ENCODE peak calls at places on chromosomes 11 and 22, in seven cellular contexts. T, S, R, A, Z, J and B are unnamed samples.

GRCh38 chr11:16982256-16982671 is 31.9 kb downstream of the PLEKHA7 start:
- DNase-seq in T (no peak), S (no peak), R (no peak), A (no peak), Z (peak; percentile 53), J (peak; percentile 68), B (no peak)

GRCh38 chr11:134039726-134040385 is 29.0 kb upstream of the JAM3 start:
- DNase-seq in T (no peak), S (no peak), R (no peak), A (no peak), Z (no peak), J (no peak), B (no peak)

GRCh38 chr11:1150769-1151365 is 6.9 kb upstream of the MUC5AC start:
- DNase-seq in T (peak; percentile 30), S (peak; percentile 59), R (no peak), A (peak; percentile 82), Z (peak; percentile 60), J (no peak), B (peak; percentile 47)

GRCh38 chr11:71086687-71087258 is 165.6 kb downstream of the SHANK2 start:
- DNase-seq in T (no peak), S (no peak), R (peak; percentile 37), A (peak; percentile 39), Z (no peak), J (no peak), B (no peak)

GRCh38 chr11:129652828-129653227 is 162.8 kb upstream of the TMEM45B start:
- DNase-seq in T (no peak), S (no peak), R (no peak), A (peak; percentile 33), Z (no peak), J (no peak), B (no peak)

GRCh38 chr11:9399466-9399865 is 15.0 kb downstream of the IPO7 start:
- DNase-seq in T (no peak), S (no peak), R (no peak), A (no peak), Z (no peak), J (no peak), B (no peak)

GRCh38 chr22:27107824-27108223 is 450.4 kb downstream of the MIAT start:
- DNase-seq in T (peak; percentile 91), S (peak; percentile 88), R (peak; percentile 87), A (peak; percentile 87), Z (peak; percentile 76), J (peak; percentile 72), B (no peak)

GRCh38 chr11:65008016-65008415 is 5.9 kb upstream of the ARL2 start:
- DNase-seq in T (no peak), S (no peak), R (no peak), A (no peak), Z (no peak), J (no peak), B (no peak)

GRCh38 chr11:64150481-64151239 is 15.3 kb downstream of the MACROD1 start:
- DNase-seq in T (no peak), S (no peak), R (no peak), A (no peak), Z (peak; percentile 70), J (no peak), B (no peak)

GRCh38 chr11:63508009-63508408 is 2.1 kb downstream of the LGALS12 start:
- DNase-seq in T (no peak), S (no peak), R (no peak), A (peak; percentile 57), Z (peak; percentile 77), J (no peak), B (peak; percentile 68)

GRCh38 chr11:72618801-72619200 is 55.4 kb downstream of the PDE2A start:
- DNase-seq in T (no peak), S (no peak), R (no peak), A (peak; percentile 50), Z (no peak), J (no peak), B (no peak)

GRCh38 chr11:115682901-115683300 is 178.7 kb upstream of the CADM1 start:
- DNase-seq in T (no peak), S (no peak), R (no peak), A (no peak), Z (no peak), J (no peak), B (no peak)

GRCh38 chr11:102476812-102477211 is 24.2 kb upstream of the TMEM123 start:
- DNase-seq in T (no peak), S (no peak), R (no peak), A (peak; percentile 34), Z (peak; percentile 83), J (peak; percentile 50), B (no peak)

GRCh38 chr11:109697140-109697843 is 275.3 kb downstream of the C11orf87 start:
- DNase-seq in T (no peak), S (no peak), R (no peak), A (peak; percentile 76), Z (no peak), J (no peak), B (peak; percentile 57)

GRCh38 chr11:985435-985834 is 51.1 kb downstream of the MUC6 start:
- DNase-seq in T (no peak), S (no peak), R (no peak), A (no peak), Z (no peak), J (no peak), B (peak; percentile 79)

GRCh38 chr22:20514658-20515406 is 7.4 kb downstream of the MED15 start:
- DNase-seq in T (peak; percentile 47), S (no peak), R (peak; percentile 10), A (peak; percentile 79), Z (no peak), J (no peak), B (no peak)

GRCh38 chr22:27972732-27973698 is 54.0 kb upstream of the PITPNB start:
- DNase-seq in T (no peak), S (no peak), R (no peak), A (peak; percentile 29), Z (no peak), J (no peak), B (no peak)

GRCh38 chr22:19554834-19555404 is 30.7 kb upstream of the CLDN5 start:
- DNase-seq in T (no peak), S (no peak), R (no peak), A (peak; percentile 33), Z (no peak), J (no peak), B (no peak)

GRCh38 chr11:5807580-5807979 is 1.1 kb upstream of the OR52N2 start:
- DNase-seq in T (no peak), S (no peak), R (no peak), A (no peak), Z (no peak), J (no peak), B (no peak)

GRCh38 chr22:48423481-48423901 is 1404.2 kb downstream of the BRD1 start:
- DNase-seq in T (no peak), S (no peak), R (no peak), A (no peak), Z (no peak), J (no peak), B (peak; percentile 26)
- TF ChIP-seq CTCF in T (no peak), S (no peak), R (no peak), A (no peak), Z (no peak), J (no peak), B (no peak)

DNA sequence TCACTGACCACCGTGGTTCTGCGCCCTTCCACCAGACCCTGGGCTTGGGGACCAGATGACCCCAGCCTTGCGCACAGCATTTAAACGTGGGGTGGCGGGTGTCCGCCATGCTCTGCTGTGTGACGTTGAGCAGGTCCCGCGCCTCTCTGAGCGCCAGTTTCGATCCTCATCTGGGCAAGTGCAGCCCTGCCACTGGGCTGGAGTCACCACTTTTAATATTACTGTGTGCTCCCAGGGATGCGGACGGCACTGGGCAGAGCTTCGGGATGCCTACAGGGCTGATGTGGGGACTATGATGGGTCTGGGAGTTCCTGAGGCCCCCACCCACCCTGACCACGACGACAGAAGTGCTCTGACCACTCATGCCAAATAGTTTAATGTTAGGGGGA is 1.2 kb upstream of the NUDT8 start:
- DNase-seq in T (peak; percentile 36), S (no peak), R (no peak), A (no peak), Z (no peak), J (no peak), B (no peak)
- TF ChIP-seq CTCF in T (no peak), S (no peak), R (no peak), A (no peak), Z (no peak), J (peak; percentile 8), B (no peak)

DNA sequence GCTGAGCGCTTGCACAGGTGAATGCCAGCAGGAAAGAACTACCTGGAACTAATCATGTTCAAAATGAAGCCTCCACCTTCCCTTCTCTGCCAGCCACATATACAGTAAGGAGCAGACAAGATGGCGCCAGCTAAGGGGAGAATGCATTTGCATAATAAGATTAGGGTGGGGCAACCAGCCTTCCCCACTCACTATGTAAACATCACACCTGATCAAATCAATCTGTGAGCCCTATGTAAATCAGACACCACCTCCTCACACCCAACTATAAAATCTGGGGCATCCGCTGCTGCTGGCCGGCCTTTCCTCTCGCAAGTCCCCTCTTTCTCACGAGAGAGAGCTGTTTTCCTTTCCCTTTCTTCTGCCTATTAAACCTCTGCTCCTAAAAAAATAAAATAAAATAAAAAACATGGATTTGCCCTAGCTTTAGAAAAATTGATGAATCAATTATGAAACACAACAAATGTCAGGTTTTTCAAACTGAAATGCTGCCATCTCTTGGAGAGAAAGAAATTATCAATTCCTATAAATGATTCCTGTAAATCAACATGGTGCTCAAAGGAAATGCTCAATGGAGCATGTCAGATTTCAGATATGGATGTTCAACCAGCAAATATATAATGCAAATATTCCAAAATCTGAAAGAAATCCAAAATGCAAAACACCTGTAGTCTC is 108.9 kb downstream of the SGSM3 start:
- DNase-seq in T (no peak), S (no peak), R (no peak), A (no peak), Z (no peak), J (no peak), B (no peak)
- TF ChIP-seq CTCF in T (no peak), S (no peak), R (no peak), A (no peak), Z (no peak), J (no peak), B (no peak)

DNA sequence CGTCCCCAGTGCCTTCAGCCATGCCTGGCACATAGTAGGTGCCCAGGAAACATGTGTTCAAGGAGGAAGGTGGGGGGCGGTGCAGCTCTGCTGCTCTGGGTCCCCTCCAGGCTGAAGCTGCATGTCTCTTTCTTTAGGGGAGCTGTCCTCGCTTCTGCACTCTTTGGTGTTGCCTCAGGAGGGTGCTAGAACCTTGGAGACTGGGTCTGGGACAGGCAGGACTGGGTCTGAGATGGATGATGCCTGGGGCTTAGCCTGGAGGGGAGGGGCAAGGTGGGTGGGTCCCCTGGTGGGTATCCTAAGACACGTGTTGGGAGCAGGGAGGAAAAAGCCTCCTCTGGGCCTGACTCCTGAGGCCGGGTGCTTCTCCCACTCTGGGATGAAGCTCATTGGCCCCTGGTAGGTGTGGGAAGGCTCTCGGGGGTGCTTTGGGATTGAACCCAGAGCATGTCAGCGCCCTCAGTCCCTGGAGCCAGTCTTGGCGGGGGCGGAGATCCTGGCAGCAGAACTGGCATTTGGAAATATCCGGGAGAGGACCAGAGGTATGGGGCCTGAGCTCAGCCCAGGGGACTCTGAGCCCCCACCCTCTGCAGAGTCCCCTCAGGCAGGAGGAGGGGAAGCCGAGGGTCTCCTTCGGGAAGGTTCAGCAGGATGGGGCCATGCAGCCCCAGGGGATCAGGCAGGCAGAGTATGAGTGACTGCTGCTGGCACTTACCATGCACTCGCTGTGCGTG is 6.7 kb upstream of the GSTP1 start:
- DNase-seq in T (no peak), S (no peak), R (no peak), A (no peak), Z (no peak), J (no peak), B (no peak)
- TF ChIP-seq CTCF in T (no peak), S (no peak), R (peak; percentile 7), A (no peak), Z (no peak), J (no peak), B (no peak)